ENCODE peak calls at places on chromosomes 4 and X, in seven cellular contexts. M is astrocyte, O is psoas muscle, Y is heart left ventricle, T is lower lobe of right lung, N is bronchial epithelial cell, J is PC-3. Z is an unnamed sample. For H3K27me3 and H3K36me3, the result is how much of the 10 kb centered on the place peaks cover.

GRCh38 chr4:21862917-21863316 is 85.7 kb downstream of the KCNIP4 start:
- DNase-seq in O (no peak), N (no peak), Y (no peak), T (no peak), J (no peak), M (no peak), Z (no peak)

GRCh38 chrX:22095306-22095705 is 63.2 kb downstream of the PHEX start:
- DNase-seq in Y (peak), O (peak), M (peak), J (no peak), N (no peak), T (no peak), Z (peak)

GRCh38 chr4:136664988-136665387 is 867.3 kb downstream of the PCDH18 start:
- DNase-seq in N (peak), Y (no peak), T (no peak), J (peak), O (no peak), M (no peak), Z (no peak)

GRCh38 chr4:5969336-5969735 is 48.9 kb downstream of the C4orf50 start:
- DNase-seq in O (no peak), Y (no peak), N (no peak), J (no peak), M (no peak), T (no peak), Z (no peak)

GRCh38 chr4:139247656-139248238 is 32.3 kb downstream of the MGARP start:
- DNase-seq in M (no peak), J (no peak), O (no peak), N (no peak), T (no peak), Y (no peak), Z (no peak)

GRCh38 chrX:21354725-21355124 is 19.5 kb upstream of the CNKSR2 start:
- DNase-seq in J (peak), N (no peak), Y (no peak), M (no peak), O (no peak), T (no peak), Z (no peak)

GRCh38 chr4:23084559-23085248 is 392.0 kb downstream of the GBA3 start:
- DNase-seq in M (peak), N (peak), O (no peak), J (peak), T (no peak), Y (no peak), Z (peak)

GRCh38 chr4:110850461-110851447 is 227.9 kb upstream of the PITX2 start:
- DNase-seq in T (no peak), J (no peak), N (no peak), O (peak), M (no peak), Y (peak), Z (no peak)

GRCh38 chr4:1400191-1400805 is 5.9 kb downstream of the NKX1-1 start:
- DNase-seq in J (no peak), M (no peak), N (no peak), T (peak), O (no peak), Y (no peak), Z (no peak)

GRCh38 chr4:76504613-76505465 is 69.8 kb downstream of the SHROOM3 start:
- DNase-seq in M (peak), J (peak), Y (no peak), O (no peak), N (peak), T (no peak), Z (no peak)

GRCh38 chr4:149993030-149993429 is 85.2 kb upstream of the DCLK2 start:
- DNase-seq in M (peak), T (no peak), O (no peak), N (no peak), Y (no peak), J (peak), Z (peak)

GRCh38 chrX:63551856-63552255 is 200.7 kb upstream of the SPIN4 start:
- DNase-seq in M (no peak), N (no peak), T (no peak), Y (no peak), O (no peak), J (no peak), Z (no peak)

GRCh38 chrX:97609357-97609756 is 725.6 kb downstream of the RPA4 start:
- DNase-seq in Y (no peak), O (no peak), T (no peak), M (no peak), N (no peak), J (no peak), Z (no peak)

GRCh38 chr4:82721819-82722423 is 76.7 kb downstream of the SCD5 start:
- DNase-seq in Y (peak), M (peak), N (peak), T (no peak), J (peak), O (no peak), Z (no peak)

GRCh38 chrX:139739138-139739537 is 31.2 kb upstream of the MCF2 start:
- DNase-seq in M (peak), O (no peak), N (peak), T (no peak), J (peak), Y (no peak), Z (peak)

GRCh38 chr4:41389356-41389755 is 132.6 kb downstream of the UCHL1 start:
- DNase-seq in T (no peak), M (no peak), Y (no peak), J (no peak), O (no peak), N (no peak), Z (no peak)

GRCh38 chr4:5827108-5828004 is 65.5 kb downstream of the CRMP1 start:
- DNase-seq in J (no peak), N (no peak), T (no peak), O (no peak), Y (no peak), M (no peak), Z (no peak)

GRCh38 chrX:63686878-63687714 is 97.9 kb downstream of the ARHGEF9 start:
- DNase-seq in N (peak), O (no peak), Y (no peak), J (peak), T (no peak), M (peak), Z (peak)

GRCh38 chr4:106062452-106062875 is 167.2 kb downstream of the NPNT start:
- DNase-seq in J (peak), N (peak), O (no peak), M (peak), Y (no peak), T (no peak), Z (peak)

GRCh38 chr4:80240976-80241375 is 25.5 kb upstream of the FGF5 start:
- DNase-seq in N (no peak), T (no peak), J (no peak), M (peak), O (no peak), Y (no peak), Z (no peak)

GRCh38 chr4:155377281-155377680 is 516 bp upstream of the MAP9 start:
- DNase-seq in O (no peak), J (peak), N (peak), M (peak), Y (no peak), T (no peak), Z (no peak)

GRCh38 chrX:40175416-40176255 is 77.9 kb upstream of the BCOR start:
- DNase-seq in N (no peak), T (peak), J (peak), M (no peak), O (peak), Y (peak), Z (peak)

GRCh38 chr4:78517050-78517652 is 34.4 kb upstream of the ANXA3 start:
- DNase-seq in T (no peak), N (peak), M (peak), J (peak), Y (no peak), O (no peak), Z (no peak)

GRCh38 chrX:4320436-4320947 is 607.0 kb upstream of the PRKX start:
- DNase-seq in Y (no peak), J (no peak), T (no peak), N (no peak), M (no peak), O (no peak), Z (no peak)

DNA sequence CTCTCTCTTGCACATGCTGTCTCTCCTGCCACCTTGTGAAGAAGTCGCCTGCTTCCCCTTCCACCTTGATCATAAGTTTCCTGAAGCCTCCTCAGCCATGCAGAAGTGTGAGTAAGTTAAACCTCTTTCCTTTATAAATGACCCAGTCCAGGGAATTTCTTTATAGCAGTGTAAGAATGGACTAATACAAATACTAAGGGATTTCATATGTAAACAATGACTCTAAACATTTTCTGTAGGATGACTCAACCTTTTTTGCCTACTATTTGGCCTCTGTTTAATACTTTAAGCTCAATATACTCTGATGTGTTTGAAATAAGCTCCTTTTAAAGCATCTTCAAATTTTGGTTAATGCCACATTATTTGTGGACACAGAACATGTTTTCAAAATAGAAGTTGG is 813.5 kb upstream of the SLIT2 start:
- DNase-seq in Y (no peak), J (peak), M (peak), N (peak), T (no peak), O (no peak), Z (no peak)
- H3K27me3 ChIP-seq in Y (under half), J (under half), M (under half), N (under half), T (under half), O (under half), Z (under half)

GRCh38 chrX:153966283-153966688 is 5.3 kb downstream of the HCFC1 start:
- DNase-seq in T (no peak), N (no peak), M (peak), Y (no peak), J (no peak), O (peak), Z (no peak)
- H3K36me3 ChIP-seq in T (under half), N (under half), M (under half), Y (under half), J (under half), O (under half), Z (under half)

DNA sequence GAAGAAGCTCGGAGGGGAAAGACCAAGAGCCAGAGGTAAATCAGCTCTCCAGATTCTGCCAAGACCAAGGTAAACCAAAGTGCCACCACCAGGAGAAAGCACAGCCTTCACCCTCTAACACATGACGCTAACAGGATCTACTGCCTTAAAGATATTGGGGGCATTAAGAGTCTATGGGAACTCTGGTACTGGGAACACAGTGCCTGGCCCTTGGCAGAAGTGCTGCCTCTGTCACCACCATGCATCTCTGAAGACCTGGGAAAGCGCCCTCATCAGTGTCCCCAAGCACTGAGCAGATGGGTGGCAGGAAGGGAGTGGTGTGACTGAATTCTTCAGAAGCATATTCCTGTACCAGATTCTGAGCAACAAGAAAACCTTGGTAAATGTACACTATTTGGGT is 1.3 kb downstream of the QDPR start:
- DNase-seq in M (no peak), O (no peak), J (no peak), N (no peak), T (no peak), Y (no peak), Z (no peak)
- H3K4me3 ChIP-seq in M (peak), O (peak), J (peak), N (no peak), T (peak), Y (no peak), Z (no peak)

GRCh38 chrX:70554081-70554480 is 109.4 kb downstream of the DLG3 start:
- DNase-seq in O (no peak), N (peak), M (peak), J (peak), Y (no peak), T (no peak), Z (no peak)
- H3K27me3 ChIP-seq in O (under half), N (under half), M (under half), J (under half), Y (under half), T (under half), Z (under half)

GRCh38 chrX:130130990-130131389 is 20.7 kb upstream of the ELF4 start:
- DNase-seq in O (no peak), N (no peak), J (no peak), T (no peak), Y (no peak), M (no peak), Z (no peak)
- H3K36me3 ChIP-seq in O (half or more), N (under half), J (under half), T (half or more), Y (under half), M (under half), Z (under half)

DNA sequence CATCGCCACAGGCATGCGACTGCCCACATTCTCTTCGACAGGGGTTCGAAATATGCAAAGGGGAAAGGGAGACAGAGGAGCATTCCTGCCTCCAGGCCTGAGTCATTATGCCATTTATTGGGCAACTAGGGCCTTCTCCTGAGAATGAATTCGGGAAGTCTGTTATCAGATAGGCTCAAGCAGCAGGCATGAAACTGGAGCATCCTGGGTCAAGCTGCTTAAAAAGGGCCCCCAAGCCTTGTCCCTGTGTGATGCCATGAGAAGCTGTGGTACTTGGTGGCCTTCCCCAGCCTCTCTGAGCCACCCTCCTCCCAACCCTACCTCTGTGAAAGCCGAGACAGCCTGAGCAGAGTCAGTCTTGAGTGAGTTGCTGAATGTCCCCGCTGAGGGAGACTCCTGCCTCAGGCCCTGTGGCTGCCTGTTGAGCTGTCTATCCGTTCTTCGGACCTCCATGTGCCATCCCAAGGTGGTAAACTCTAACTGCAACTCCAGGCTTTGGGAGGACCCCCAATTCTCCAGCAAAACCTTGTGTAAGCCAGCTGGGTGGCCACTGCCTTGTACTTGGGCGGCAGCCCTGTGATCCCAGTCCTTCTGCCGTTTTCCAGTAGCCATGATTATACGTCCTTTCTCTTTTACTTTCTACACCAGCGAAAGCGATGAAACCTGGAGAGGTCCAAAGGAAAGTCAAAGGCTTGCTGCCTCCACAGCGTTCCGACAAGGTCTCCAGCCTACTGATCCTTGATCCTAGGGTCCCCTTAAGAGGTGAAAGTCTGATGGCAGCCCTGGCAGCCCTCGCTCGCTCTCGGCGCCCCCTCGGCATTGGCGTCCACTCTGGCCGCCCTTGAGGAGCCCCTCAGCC is 37.7 kb downstream of the NBDY start:
- DNase-seq in T (no peak), J (no peak), N (no peak), Y (no peak), M (peak), O (no peak), Z (no peak)
- H3K4me3 ChIP-seq in T (no peak), J (no peak), N (no peak), Y (peak), M (no peak), O (peak), Z (no peak)

GRCh38 chrX:55777596-55777995 is 60.0 kb downstream of the RRAGB start:
- DNase-seq in O (no peak), J (no peak), Y (no peak), M (no peak), T (no peak), N (no peak), Z (no peak)
- H3K27me3 ChIP-seq in O (under half), J (under half), Y (under half), M (under half), T (under half), N (under half), Z (under half)

GRCh38 chr4:184548321-184548650 is 73.9 kb upstream of the IRF2 start:
- DNase-seq in J (no peak), N (no peak), O (no peak), T (no peak), M (no peak), Y (no peak), Z (no peak)
- H3K36me3 ChIP-seq in J (under half), N (under half), O (under half), T (under half), M (under half), Y (under half), Z (under half)